ENCODE peak calls at places on chromosomes 7 and 10, in six cellular contexts. F is stomach; N is HFFc6; B is lung microvascular endothelial cell; U is activated CD8-positive, alpha-beta memory T cell treated with anti-CD3 and anti-CD28 coated beads for 48 hours; C is stimulated activated naive CD4-positive, alpha-beta T cell. J is an unnamed sample.

GRCh38 chr10:30857803-30858202 is 173.9 kb downstream of the ZNF438 start:
- DNase-seq in F (no peak), C (no peak), U (no peak), B (peak; percentile 78), N (no peak), J (no peak)

GRCh38 chr10:114458955-114459354 is 54.7 kb upstream of the AFAP1L2 start:
- DNase-seq in N (no peak), U (no peak), F (peak; percentile 44), C (no peak), B (peak; percentile 43), J (no peak)

GRCh38 chr10:33274096-33274785 is 60.2 kb downstream of the NRP1 start:
- DNase-seq in F (no peak), B (no peak), N (peak; percentile 21), U (no peak), C (no peak), J (no peak)

GRCh38 chr10:100009793-100010676 is at the start of gene DNMBP:
- DNase-seq in N (peak; percentile 64), C (peak; percentile 65), U (peak; percentile 49), B (peak; percentile 94), F (peak; percentile 83), J (peak; percentile 83)

GRCh38 chr10:63173468-63174227 is 40.5 kb downstream of the NRBF2 start:
- DNase-seq in C (no peak), F (no peak), N (no peak), U (no peak), B (peak; percentile 48), J (no peak)

GRCh38 chr7:28203498-28204240 is 23.1 kb upstream of the JAZF1 start:
- DNase-seq in C (no peak), U (no peak), N (no peak), B (no peak), F (no peak), J (no peak)

GRCh38 chr10:13873201-13873600 is 286.4 kb downstream of the PRPF18 start:
- DNase-seq in U (no peak), C (no peak), N (no peak), B (no peak), F (no peak), J (no peak)

GRCh38 chr10:75679546-75679945 is 248.1 kb downstream of the LRMDA start:
- DNase-seq in U (no peak), C (no peak), N (no peak), B (no peak), F (no peak), J (no peak)

GRCh38 chr10:93440591-93441012 is 41.5 kb downstream of the MYOF start:
- DNase-seq in U (no peak), N (peak; percentile 75), C (no peak), F (no peak), B (no peak), J (no peak)

GRCh38 chr10:21529236-21529910 is 3.9 kb upstream of the SKIDA1 start:
- DNase-seq in N (no peak), F (no peak), C (no peak), U (no peak), B (peak; percentile 30), J (no peak)

GRCh38 chr7:75639893-75640600 is 98.7 kb downstream of the HIP1 start:
- DNase-seq in C (no peak), N (no peak), U (no peak), F (no peak), B (peak; percentile 21), J (no peak)

GRCh38 chr7:117269895-117270294 is 53.0 kb downstream of the WNT2 start:
- DNase-seq in U (no peak), B (no peak), C (no peak), F (no peak), N (peak; percentile 93), J (no peak)

GRCh38 chr7:103660455-103661371 is 214.7 kb upstream of the SLC26A5 start:
- DNase-seq in F (no peak), B (peak; percentile 92), C (no peak), N (peak; percentile 44), U (no peak), J (no peak)

GRCh38 chr10:84946984-84947383 is 618.6 kb downstream of the CCSER2 start:
- DNase-seq in C (no peak), N (no peak), U (no peak), F (no peak), B (no peak), J (no peak)

GRCh38 chr7:55130079-55130476 is 111.3 kb downstream of the EGFR start:
- DNase-seq in F (no peak), B (no peak), U (no peak), N (peak; percentile 41), C (no peak), J (no peak)

GRCh38 chr7:79453558-79454324 is at the start of gene MAGI2:
- DNase-seq in N (peak; percentile 75), U (no peak), B (peak; percentile 72), F (peak; percentile 37), C (no peak), J (peak; percentile 72)

GRCh38 chr7:44563171-44563679 is 10.5 kb downstream of the DDX56 start:
- DNase-seq in B (no peak), N (no peak), U (no peak), C (no peak), F (no peak), J (no peak)

GRCh38 chr7:142795339-142795863 is 24.6 kb downstream of the PRSS2 start:
- DNase-seq in F (no peak), C (peak; percentile 65), U (no peak), B (peak; percentile 32), N (no peak), J (no peak)

GRCh38 chr10:124728071-124728829 is 15.9 kb downstream of the FAM53B start:
- DNase-seq in U (no peak), F (no peak), B (peak; percentile 26), N (no peak), C (no peak), J (no peak)

GRCh38 chr7:22934473-22935065 is 79.4 kb downstream of the HYCC1 start:
- DNase-seq in N (peak; percentile 43), F (no peak), U (no peak), C (no peak), B (no peak), J (no peak)

GRCh38 chr10:92848037-92848440 is 281 bp upstream of the EXOC6 start:
- DNase-seq in U (no peak), C (no peak), N (no peak), F (no peak), B (no peak), J (no peak)

GRCh38 chr7:30909431-30909830 is 2.2 kb upstream of the AQP1 start:
- DNase-seq in U (no peak), N (no peak), F (no peak), B (no peak), C (no peak), J (no peak)

GRCh38 chr10:6069101-6069931 is 7.1 kb upstream of the IL2RA start:
- DNase-seq in F (no peak), C (no peak), U (no peak), N (no peak), B (peak; percentile 47), J (no peak)

GRCh38 chr7:106290319-106290718 is 5.5 kb upstream of the NAMPT start:
- DNase-seq in N (no peak), B (no peak), F (no peak), C (no peak), U (no peak), J (no peak)

GRCh38 chr7:88377421-88377820 is 70.7 kb upstream of the STEAP4 start:
- DNase-seq in N (no peak), U (no peak), C (no peak), F (no peak), B (no peak), J (no peak)

GRCh38 chr7:144534655-144535395 is 131.3 kb upstream of the NOBOX start:
- DNase-seq in N (no peak), U (no peak), B (no peak), C (no peak), F (no peak), J (no peak)

GRCh38 chr10:119143657-119144056 is 21.9 kb downstream of the SFXN4 start:
- DNase-seq in N (no peak), C (no peak), U (no peak), B (no peak), F (no peak), J (no peak)

GRCh38 chr7:143891457-143891856 is 10.5 kb downstream of the TCAF1 start:
- DNase-seq in B (peak; percentile 9), F (no peak), C (no peak), N (no peak), U (no peak), J (no peak)

GRCh38 chr10:58856508-58857240 is 319.8 kb upstream of the PHYHIPL start:
- DNase-seq in B (no peak), N (peak; percentile 94), C (no peak), U (no peak), F (no peak), J (no peak)

GRCh38 chr7:28409716-28410627 is 2.3 kb upstream of the CREB5 start:
- DNase-seq in U (no peak), N (peak; percentile 30), B (peak; percentile 19), C (no peak), F (peak; percentile 27), J (peak; percentile 60)

GRCh38 chr7:36563706-36564325 is 160.5 kb downstream of the AOAH start:
- DNase-seq in F (no peak), U (no peak), B (no peak), N (no peak), C (no peak), J (no peak)

GRCh38 chr7:149280151-149280550 is 18.2 kb downstream of the ZNF783 start:
- DNase-seq in C (no peak), N (no peak), B (no peak), U (no peak), F (no peak), J (no peak)

GRCh38 chr7:13829914-13830603 is 159.4 kb downstream of the ETV1 start:
- DNase-seq in C (no peak), F (no peak), B (peak; percentile 65), N (peak; percentile 68), U (no peak), J (no peak)

J was measured in mesothelial cell of epicardium.